ENCODE peak calls at places on chromosomes 1 and 21, in six cellular contexts. A is heart left ventricle, O is IMR-90, T is body of pancreas, U is uterus, N is adrenal gland. E is an unnamed sample.
A peak's percentile ranks its signal among the peaks of the same experiment; 100 is the strongest.

GRCh38 chr1:115705085-115706008 is 63.2 kb downstream of the CASQ2 start:
- DNase-seq in N (no peak), U (no peak), O (no peak), T (no peak), A (no peak), E (no peak)

GRCh38 chr21:39051561-39051949 is 131.7 kb downstream of the PSMG1 start:
- DNase-seq in T (no peak), O (peak; percentile 88), A (no peak), U (no peak), N (no peak), E (no peak)

GRCh38 chr21:34722684-34723300 is 54.0 kb downstream of the CLIC6 start:
- DNase-seq in N (no peak), U (no peak), O (no peak), T (no peak), A (no peak), E (peak; percentile 45)

GRCh38 chr1:65310078-65310587 is 790 bp downstream of the DNAJC6 start:
- DNase-seq in A (peak; percentile 26), N (peak; percentile 47), O (no peak), U (no peak), T (peak; percentile 64), E (peak; percentile 88)

GRCh38 chr1:168613038-168613451 is 36.6 kb downstream of the XCL1 start:
- DNase-seq in T (no peak), O (no peak), A (no peak), N (no peak), U (peak; percentile 20), E (no peak)

GRCh38 chr1:167697667-167698141 is 24.1 kb upstream of the MPZL1 start:
- DNase-seq in T (peak; percentile 77), A (peak; percentile 72), O (no peak), N (peak; percentile 90), U (no peak), E (no peak)

GRCh38 chr1:41662656-41663437 is 178.4 kb upstream of the EDN2 start:
- DNase-seq in T (peak; percentile 54), O (peak; percentile 84), U (peak; percentile 49), N (peak; percentile 52), A (peak; percentile 56), E (no peak)

GRCh38 chr1:157105988-157106812 is 6.6 kb upstream of the ETV3L start:
- DNase-seq in A (peak; percentile 31), U (no peak), N (peak; percentile 37), T (peak; percentile 8), O (peak; percentile 97), E (no peak)

GRCh38 chr1:72623299-72623708 is 341.0 kb upstream of the NEGR1 start:
- DNase-seq in O (peak; percentile 31), T (peak; percentile 14), U (no peak), A (no peak), N (no peak), E (peak; percentile 21)

GRCh38 chr1:116067564-116067887 is 43.7 kb upstream of the MAB21L3 start:
- DNase-seq in O (peak; percentile 51), N (no peak), A (peak; percentile 24), T (no peak), U (no peak), E (no peak)

GRCh38 chr1:10730985-10731384 is 65.5 kb downstream of the CASZ1 start:
- DNase-seq in N (no peak), U (no peak), A (no peak), O (peak; percentile 69), T (no peak), E (no peak)

GRCh38 chr1:169484107-169484506 is 1.6 kb downstream of the SLC19A2 start:
- DNase-seq in N (no peak), U (no peak), O (no peak), A (no peak), T (no peak), E (peak; percentile 28)

GRCh38 chr1:105427543-105427942 is 1628.9 kb upstream of the PRMT6 start:
- DNase-seq in N (no peak), O (no peak), U (no peak), A (no peak), T (no peak), E (no peak)

GRCh38 chr1:85109475-85109874 is 61.2 kb upstream of the MCOLN3 start:
- DNase-seq in N (peak; percentile 56), O (peak; percentile 75), A (peak; percentile 32), U (peak; percentile 45), T (peak; percentile 75), E (peak; percentile 70)

GRCh38 chr1:223035724-223036478 is 107.1 kb downstream of the TLR5 start:
- DNase-seq in A (no peak), T (no peak), N (peak; percentile 55), U (no peak), O (no peak), E (no peak)

GRCh38 chr1:81234237-81234636 is 566.5 kb upstream of the ADGRL2 start:
- DNase-seq in T (no peak), A (no peak), O (no peak), U (no peak), N (no peak), E (no peak)

GRCh38 chr1:180258290-180258689 is 28.2 kb downstream of the LHX4 start:
- DNase-seq in T (no peak), A (no peak), N (no peak), O (no peak), U (no peak), E (no peak)

GRCh38 chr21:39663066-39663465 is 50.3 kb downstream of the B3GALT5 start:
- DNase-seq in O (no peak), N (no peak), A (no peak), T (no peak), U (no peak), E (no peak)

GRCh38 chr1:152869808-152870419 is 8.2 kb upstream of the SMCP start:
- DNase-seq in N (peak; percentile 72), T (peak; percentile 84), U (no peak), A (peak; percentile 35), O (peak; percentile 51), E (peak; percentile 77)

GRCh38 chr1:15343729-15344128 is 66.0 kb upstream of the EFHD2 start:
- DNase-seq in N (peak; percentile 93), A (peak; percentile 77), U (peak; percentile 76), O (peak; percentile 22), T (peak; percentile 78), E (no peak)

GRCh38 chr1:52365091-52365745 is 787 bp downstream of the CC2D1B start:
- DNase-seq in N (peak; percentile 72), T (peak; percentile 54), U (peak; percentile 51), A (peak; percentile 44), O (peak; percentile 69), E (peak; percentile 74)

DNA sequence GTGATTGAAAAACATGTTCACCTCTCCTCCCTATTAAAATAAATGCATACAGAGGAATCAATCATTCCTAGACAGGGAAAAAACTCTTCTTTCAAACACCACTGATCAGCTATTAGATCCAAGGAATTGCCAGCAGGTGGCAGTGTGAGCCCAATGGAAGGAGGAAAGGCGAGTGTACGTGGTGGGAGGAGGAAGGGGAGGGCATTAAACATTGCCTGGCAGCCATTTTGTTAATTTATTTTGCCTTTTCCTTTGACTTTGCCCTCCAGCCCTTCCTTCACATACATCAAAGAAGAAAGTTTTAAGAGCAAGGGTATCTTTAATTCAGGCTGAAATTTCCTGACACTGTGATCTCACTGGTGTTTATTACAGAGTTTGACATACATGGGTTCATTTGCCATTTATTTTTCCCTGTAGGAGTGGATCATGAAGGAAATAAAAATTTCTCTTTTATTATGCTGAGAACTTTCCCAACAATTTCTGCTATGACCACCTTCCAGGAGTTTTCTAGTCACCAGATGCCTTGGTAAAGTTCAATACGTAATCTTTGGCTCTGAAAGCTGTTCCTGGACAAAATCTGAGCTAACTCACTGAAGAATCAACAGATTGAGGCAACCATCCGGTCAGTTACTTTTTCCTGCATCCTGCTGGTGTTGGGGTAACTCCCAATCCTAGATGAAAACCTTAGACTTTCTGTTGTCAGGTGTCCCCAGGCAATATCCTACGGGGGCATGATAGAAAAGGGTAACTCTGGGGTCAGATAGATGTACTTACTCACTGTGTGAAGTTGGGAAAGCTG is 1.9 kb upstream of the GNAI3 start:
- DNase-seq in U (peak; percentile 92), T (peak; percentile 94), O (peak; percentile 86), N (peak; percentile 88), A (peak; percentile 90), E (peak; percentile 95)
- TF ChIP-seq POLR2A in U (no peak), T (no peak), O (peak; percentile 27), N (no peak), A (no peak), E (peak; percentile 3)

DNA sequence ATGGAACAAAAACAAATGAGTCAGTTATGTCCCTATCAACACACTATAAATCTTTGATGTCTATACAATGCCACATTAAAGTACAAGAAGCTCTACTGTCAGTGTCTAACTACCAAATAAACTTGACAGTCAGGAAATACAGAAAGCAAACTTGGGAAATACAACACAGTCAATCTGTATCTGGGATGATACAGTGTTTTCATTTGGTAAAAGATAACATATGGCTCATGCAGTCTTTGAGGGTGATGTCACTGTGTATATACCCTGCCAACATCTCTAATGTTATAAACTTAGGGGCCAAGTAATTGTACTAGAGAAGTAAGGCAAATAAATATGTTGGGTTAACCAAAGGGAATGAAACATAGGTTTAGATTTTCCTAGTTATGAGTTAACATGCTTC is 552.5 kb upstream of the ADAMTS5 start:
- DNase-seq in T (no peak), O (peak; percentile 97), N (no peak), U (no peak), A (no peak), E (no peak)
- TF ChIP-seq POLR2A in T (no peak), O (no peak), N (no peak), U (no peak), A (no peak), E (no peak)

GRCh38 chr1:40450491-40451237 is 388 bp downstream of the ZFP69B start:
- DNase-seq in U (no peak), A (peak; percentile 23), O (peak; percentile 93), N (no peak), T (peak; percentile 39), E (peak; percentile 77)

GRCh38 chr1:40454873-40455272 is 4.6 kb downstream of the ZFP69B start:
- DNase-seq in A (no peak), U (no peak), O (no peak), N (no peak), T (no peak), E (no peak)

GRCh38 chr1:40451238-40451585 is 936 bp downstream of the ZFP69B start:
- DNase-seq in O (no peak), N (no peak), A (no peak), U (no peak), T (no peak), E (no peak)

GRCh38 chr1:40449684-40450490 is at the start of gene ZFP69B:
- DNase-seq in T (peak; percentile 95), N (peak; percentile 87), U (peak; percentile 87), A (peak; percentile 93), O (peak; percentile 92), E (peak; percentile 92)
- TF ChIP-seq POLR2A in T (peak; percentile 49), N (no peak), U (peak; percentile 68), A (no peak), O (peak; percentile 73), E (peak; percentile 77)

DNA sequence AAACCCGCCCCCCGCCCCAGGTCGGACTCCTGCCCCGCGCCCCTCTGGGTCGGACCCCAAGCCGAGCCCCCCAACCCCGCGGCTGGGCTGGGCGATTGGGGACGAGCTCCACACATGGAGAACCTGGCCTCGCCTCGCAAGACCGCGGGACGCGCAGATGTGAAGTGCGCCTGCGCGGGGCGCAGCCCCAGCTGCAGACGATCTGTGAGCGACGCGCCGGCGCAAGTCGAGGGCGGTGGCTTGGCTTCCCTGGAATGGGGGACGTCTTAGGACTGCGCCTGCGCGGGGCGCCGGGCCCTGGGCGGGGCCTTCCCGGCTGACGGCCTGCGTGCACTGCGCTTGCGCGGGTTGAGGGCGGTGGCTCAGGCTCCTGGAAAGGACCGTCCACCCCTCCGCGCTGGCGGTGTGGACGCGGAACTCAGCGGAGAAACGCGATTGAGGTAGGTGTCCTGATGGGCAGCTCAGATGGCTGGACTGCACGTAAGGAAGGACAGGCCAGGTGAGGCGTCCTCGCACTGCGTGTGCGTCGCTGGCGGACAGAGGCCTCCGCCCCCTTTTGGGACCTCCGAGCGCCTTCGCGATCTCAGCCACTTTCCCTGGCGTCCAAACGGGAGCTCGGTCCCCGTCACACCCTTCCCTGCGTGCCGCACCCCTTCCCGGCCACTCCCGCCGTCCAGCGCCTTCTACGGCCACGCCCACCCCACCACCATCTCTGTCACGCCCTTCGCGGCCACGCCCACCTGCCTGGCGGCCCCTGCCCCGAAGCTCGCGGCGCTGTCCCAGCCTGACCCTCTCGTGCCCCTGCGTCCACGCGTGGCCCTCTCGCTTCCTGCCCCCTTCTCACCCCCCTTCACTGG is at the start of gene PRMT2:
- DNase-seq in U (peak; percentile 96), O (peak; percentile 96), A (peak; percentile 98), N (peak; percentile 97), T (peak; percentile 96), E (peak; percentile 99)
- TF ChIP-seq POLR2A in U (peak; percentile 97), O (peak; percentile 77), A (no peak), N (peak; percentile 70), T (peak; percentile 77), E (peak; percentile 92)